ENCODE peak calls at places on chromosomes 1 and 21, in six cellular contexts. F is CD8-positive, alpha-beta T cell; N is neural crest cell; S is keratinocyte; J is PC-9; M is PC-3. P is an unnamed sample.

GRCh38 chr1:38312753-38313152 is 266.2 kb upstream of the POU3F1 start:
- DNase-seq in F (no peak), N (no peak), S (no peak), J (no peak), M (no peak), P (no peak)

GRCh38 chr21:25963186-25963585 is 207.4 kb downstream of the APP start:
- DNase-seq in F (no peak), N (no peak), S (peak; percentile 26), J (peak; percentile 87), M (peak; percentile 85), P (no peak)

GRCh38 chr1:204321051-204321450 is 38.7 kb downstream of the PLEKHA6 start:
- DNase-seq in F (no peak), N (no peak), S (no peak), J (no peak), M (no peak), P (no peak)

GRCh38 chr1:92441316-92442311 is 45.1 kb downstream of the GFI1 start:
- DNase-seq in F (no peak), N (no peak), S (no peak), J (peak; percentile 79), M (no peak), P (peak; percentile 66)

GRCh38 chr1:67853704-67854103 is 20.4 kb upstream of the GNG12 start:
- DNase-seq in F (no peak), N (peak; percentile 61), S (no peak), J (peak; percentile 48), M (peak; percentile 85), P (peak; percentile 47)

GRCh38 chr1:236870721-236871120 is 75.6 kb downstream of the MTR start:
- DNase-seq in F (no peak), N (no peak), S (no peak), J (no peak), M (no peak), P (no peak)

GRCh38 chr1:31064685-31065309 is 720 bp downstream of the PUM1 start:
- DNase-seq in F (peak; percentile 20), N (peak; percentile 36), S (no peak), J (no peak), M (peak; percentile 13), P (no peak)

GRCh38 chr21:17578162-17578561 is 34.5 kb downstream of the BTG3 start:
- DNase-seq in F (no peak), N (no peak), S (no peak), J (no peak), M (no peak), P (no peak)

GRCh38 chr1:147492207-147492606 is 49.1 kb upstream of the BCL9 start:
- DNase-seq in F (no peak), N (no peak), S (no peak), J (no peak), M (peak; percentile 42), P (no peak)

GRCh38 chr1:223012176-223012788 is 130.8 kb downstream of the TLR5 start:
- DNase-seq in F (no peak), N (no peak), S (no peak), J (no peak), M (no peak), P (no peak)

GRCh38 chr1:198121058-198121829 is 35.6 kb upstream of the NEK7 start:
- DNase-seq in F (no peak), N (no peak), S (peak; percentile 35), J (peak; percentile 63), M (peak; percentile 67), P (no peak)

GRCh38 chr1:91684599-91685196 is 184.0 kb downstream of the CDC7 start:
- DNase-seq in F (no peak), N (no peak), S (no peak), J (no peak), M (no peak), P (no peak)

GRCh38 chr1:13730751-13731482 is 30.9 kb downstream of the PRDM2 start:
- DNase-seq in F (peak; percentile 70), N (no peak), S (no peak), J (no peak), M (no peak), P (no peak)

GRCh38 chr1:1058921-1059493 is 15.1 kb downstream of the RNF223 start:
- DNase-seq in F (no peak), N (no peak), S (no peak), J (no peak), M (peak; percentile 48), P (no peak)

GRCh38 chr1:244047739-244048565 is 3.1 kb upstream of the ZBTB18 start:
- DNase-seq in F (peak; percentile 95), N (peak; percentile 90), S (peak; percentile 82), J (peak; percentile 97), M (peak; percentile 99), P (peak; percentile 98)
- TF ChIP-seq CTCF in F (no peak), N (no peak), S (no peak), J (peak; percentile 14), M (no peak), P (no peak)

DNA sequence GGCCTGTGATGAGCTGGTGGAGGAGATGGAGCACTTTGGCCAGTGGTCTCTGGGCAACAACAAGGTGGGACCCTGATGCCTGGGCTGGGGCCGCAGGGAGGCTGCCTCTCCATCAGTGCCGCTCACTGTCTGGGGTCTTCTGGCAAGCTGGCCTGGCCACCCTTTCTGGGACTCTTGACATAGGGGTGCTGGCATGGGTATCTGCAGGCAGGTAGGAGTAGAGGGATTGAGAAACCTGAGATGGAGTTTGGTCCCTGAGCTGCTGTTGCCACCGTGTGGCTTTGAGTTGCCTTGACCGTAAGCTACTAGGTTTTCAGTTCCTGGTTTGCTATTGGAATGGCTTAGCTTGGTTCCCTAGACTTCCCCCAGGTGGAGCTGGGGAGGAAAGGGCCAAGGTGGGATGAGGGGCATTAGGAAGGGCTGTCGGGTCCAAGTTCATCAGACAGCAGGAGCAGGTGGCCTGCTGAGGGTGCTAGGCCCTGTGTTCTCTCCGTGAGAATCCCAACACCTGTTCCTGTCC is 13.2 kb upstream of the MFN2 start:
- DNase-seq in F (no peak), N (no peak), S (no peak), J (peak; percentile 42), M (peak; percentile 60), P (peak; percentile 35)
- TF ChIP-seq CTCF in F (no peak), N (peak; percentile 61), S (peak; percentile 92), J (peak; percentile 68), M (peak; percentile 68), P (peak; percentile 60)

GRCh38 chr1:226710501-226710900 is 28.6 kb downstream of the ITPKB start:
- DNase-seq in F (no peak), N (no peak), S (peak; percentile 62), J (no peak), M (no peak), P (no peak)

GRCh38 chr1:226706664-226707063 is 32.4 kb downstream of the ITPKB start:
- DNase-seq in F (no peak), N (no peak), S (no peak), J (no peak), M (no peak), P (no peak)

GRCh38 chr1:226708342-226708780 is 30.7 kb downstream of the ITPKB start:
- DNase-seq in F (no peak), N (no peak), S (peak; percentile 50), J (no peak), M (peak; percentile 63), P (no peak)

GRCh38 chr1:226709942-226710341 is 29.1 kb downstream of the ITPKB start:
- DNase-seq in F (no peak), N (no peak), S (no peak), J (no peak), M (no peak), P (no peak)

GRCh38 chr1:226708967-226709396 is 30.1 kb downstream of the ITPKB start:
- DNase-seq in F (no peak), N (no peak), S (no peak), J (no peak), M (no peak), P (no peak)
- TF ChIP-seq CTCF in F (no peak), N (no peak), S (no peak), J (no peak), M (peak; percentile 26), P (no peak)

GRCh38 chr1:177355575-177355974 is 184.8 kb downstream of the BRINP2 start:
- DNase-seq in F (no peak), N (peak; percentile 26), S (no peak), J (no peak), M (peak; percentile 60), P (peak; percentile 12)
- TF ChIP-seq CTCF in F (no peak), N (peak; percentile 63), S (peak; percentile 62), J (peak; percentile 49), M (peak; percentile 72), P (peak; percentile 62)

DNA sequence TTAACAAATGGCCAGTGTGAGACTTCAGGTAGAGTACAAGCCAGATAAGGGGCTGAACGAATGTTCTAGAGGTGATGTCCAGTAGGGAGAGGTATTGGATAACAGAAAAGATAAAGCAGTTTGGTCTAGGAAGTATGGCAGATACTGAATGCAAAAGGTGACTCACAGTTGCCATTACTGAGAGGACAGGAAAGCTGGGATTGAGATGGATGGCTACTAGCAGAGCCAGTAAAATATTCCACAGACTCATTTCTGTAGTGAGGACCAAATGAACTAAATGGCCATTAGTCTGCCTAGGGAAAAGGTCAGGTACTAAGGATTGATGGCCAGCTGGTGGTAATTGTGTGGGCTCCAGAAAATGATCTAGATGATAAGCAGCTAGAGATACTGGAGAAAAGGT is 11.5 kb downstream of the MACO1 start:
- DNase-seq in F (no peak), N (no peak), S (no peak), J (no peak), M (peak; percentile 37), P (no peak)
- TF ChIP-seq CTCF in F (no peak), N (no peak), S (no peak), J (peak; percentile 18), M (peak; percentile 30), P (no peak)

GRCh38 chr1:192807968-192808587 is 761 bp upstream of the RGS2 start:
- DNase-seq in F (peak; percentile 9), N (peak; percentile 5), S (no peak), J (peak; percentile 55), M (peak; percentile 69), P (no peak)

GRCh38 chr1:192808588-192809285 is at the start of gene RGS2:
- DNase-seq in F (peak; percentile 83), N (peak; percentile 77), S (no peak), J (peak; percentile 79), M (peak; percentile 95), P (peak; percentile 84)

GRCh38 chr1:192809286-192810252 is 730 bp downstream of the RGS2 start:
- DNase-seq in F (peak; percentile 20), N (peak; percentile 28), S (no peak), J (no peak), M (peak; percentile 60), P (no peak)

GRCh38 chr1:192805832-192806323 is 3.0 kb upstream of the RGS2 start:
- DNase-seq in F (no peak), N (no peak), S (peak; percentile 86), J (peak; percentile 84), M (peak; percentile 91), P (no peak)

GRCh38 chr1:192807221-192807967 is 1.4 kb upstream of the RGS2 start:
- DNase-seq in F (no peak), N (no peak), S (no peak), J (no peak), M (peak; percentile 40), P (no peak)
- TF ChIP-seq CTCF in F (no peak), N (no peak), S (peak; percentile 14), J (no peak), M (peak; percentile 45), P (no peak)

DNA sequence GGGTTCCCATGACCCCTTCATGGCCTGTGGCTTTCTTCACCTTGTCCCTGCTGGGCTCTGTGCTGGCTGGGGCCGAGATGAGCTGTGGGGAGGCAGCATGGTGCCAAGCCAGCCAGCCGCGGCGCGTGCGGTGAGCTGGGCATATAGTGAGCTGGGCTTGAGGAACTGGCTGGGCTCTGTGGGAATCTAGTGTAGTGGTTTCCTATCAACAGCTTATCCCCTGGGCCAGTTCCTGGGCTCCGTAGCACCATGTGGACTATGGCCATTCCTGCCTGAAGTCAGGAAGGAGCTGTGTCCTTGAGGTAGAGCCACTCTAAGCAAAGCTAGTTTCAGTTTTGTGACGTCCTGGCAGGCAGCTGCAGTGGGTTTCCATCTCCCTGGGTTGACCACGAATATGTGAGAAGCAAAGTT is 1.8 kb downstream of the NCMAP start:
- DNase-seq in F (no peak), N (no peak), S (no peak), J (no peak), M (no peak), P (no peak)
- TF ChIP-seq CTCF in F (no peak), N (no peak), S (no peak), J (no peak), M (no peak), P (no peak)